ENCODE peak calls at places on chromosomes 3 and 15, in six cellular contexts. D is colonic mucosa, L is PC-3, R is adipocyte, G is MM.1S, U is mesenchymal stem cell. J is an unnamed sample.
A peak's percentile ranks its signal among the peaks of the same experiment; 100 is the strongest.

GRCh38 chr3:195169011-195169410 is 101.9 kb downstream of the XXYLT1 start:
- DNase-seq in D (no peak), L (no peak), R (no peak), G (no peak), U (no peak), J (no peak)

GRCh38 chr3:150925751-150926201 is 20.5 kb upstream of the MINDY4B start:
- DNase-seq in D (peak; percentile 48), L (peak; percentile 61), R (no peak), G (peak; percentile 75), U (peak; percentile 25), J (peak; percentile 75)

GRCh38 chr3:129195731-129196256 is 12.1 kb upstream of the CNBP start:
- DNase-seq in D (no peak), L (peak; percentile 83), R (peak; percentile 93), G (peak; percentile 62), U (peak; percentile 93), J (no peak)

GRCh38 chr3:24160424-24160823 is 215.3 kb downstream of the NR1D2 start:
- DNase-seq in D (no peak), L (no peak), R (peak; percentile 33), G (no peak), U (peak; percentile 43), J (no peak)

GRCh38 chr3:142077859-142078500 is 71.4 kb downstream of the TFDP2 start:
- DNase-seq in D (no peak), L (no peak), R (no peak), G (no peak), U (no peak), J (no peak)

GRCh38 chr3:159196316-159196715 is 394.5 kb downstream of the MFSD1 start:
- DNase-seq in D (no peak), L (no peak), R (no peak), G (no peak), U (no peak), J (no peak)

GRCh38 chr3:78116874-78117273 is 1077.0 kb downstream of the ROBO2 start:
- DNase-seq in D (no peak), L (no peak), R (no peak), G (no peak), U (peak; percentile 81), J (no peak)

GRCh38 chr3:53579636-53580035 is 85.2 kb downstream of the CACNA1D start:
- DNase-seq in D (no peak), L (no peak), R (no peak), G (peak; percentile 14), U (no peak), J (no peak)

GRCh38 chr3:78455737-78456136 is 1312.1 kb downstream of the ROBO1 start:
- DNase-seq in D (no peak), L (no peak), R (no peak), G (no peak), U (no peak), J (no peak)

GRCh38 chr3:13352621-13353131 is 67.4 kb downstream of the NUP210 start:
- DNase-seq in D (no peak), L (peak; percentile 31), R (no peak), G (no peak), U (peak; percentile 21), J (no peak)

GRCh38 chr3:69410301-69410700 is 24.4 kb upstream of the FRMD4B start:
- DNase-seq in D (peak; percentile 84), L (peak; percentile 63), R (peak; percentile 83), G (peak; percentile 72), U (peak; percentile 69), J (no peak)

GRCh38 chr3:70531063-70531657 is 218.7 kb upstream of the MDFIC2 start:
- DNase-seq in D (no peak), L (peak; percentile 26), R (peak; percentile 68), G (no peak), U (peak; percentile 34), J (no peak)

GRCh38 chr3:17755836-17756235 is 13.4 kb upstream of the TBC1D5 start:
- DNase-seq in D (no peak), L (no peak), R (no peak), G (peak; percentile 90), U (no peak), J (no peak)

GRCh38 chr15:85858586-85859375 is 64.1 kb upstream of the KLHL25 start:
- DNase-seq in D (peak; percentile 81), L (peak; percentile 80), R (peak; percentile 73), G (peak; percentile 86), U (peak; percentile 60), J (peak; percentile 82)

GRCh38 chr15:77181305-77182074 is 110.6 kb upstream of the TSPAN3 start:
- DNase-seq in D (no peak), L (no peak), R (no peak), G (peak; percentile 49), U (no peak), J (no peak)

GRCh38 chr15:68271854-68272471 is 5.6 kb upstream of the FEM1B start:
- DNase-seq in D (no peak), L (peak; percentile 96), R (peak; percentile 75), G (no peak), U (peak; percentile 80), J (no peak)

GRCh38 chr3:62605413-62606068 is 232.2 kb upstream of the FEZF2 start:
- DNase-seq in D (no peak), L (no peak), R (no peak), G (no peak), U (no peak), J (no peak)

GRCh38 chr3:126160243-126161210 is 19.9 kb downstream of the ALDH1L1 start:
- DNase-seq in D (no peak), L (no peak), R (no peak), G (no peak), U (no peak), J (no peak)

GRCh38 chr15:77179541-77179998 is 108.7 kb upstream of the TSPAN3 start:
- DNase-seq in D (no peak), L (no peak), R (no peak), G (peak; percentile 77), U (peak; percentile 54), J (no peak)

GRCh38 chr3:53169045-53169831 is 8.2 kb downstream of the PRKCD start:
- DNase-seq in D (no peak), L (no peak), R (no peak), G (no peak), U (peak; percentile 48), J (no peak)

GRCh38 chr3:134425943-134426342 is 51.7 kb upstream of the AMOTL2 start:
- DNase-seq in D (no peak), L (no peak), R (no peak), G (no peak), U (no peak), J (no peak)

GRCh38 chr3:134430174-134430573 is 55.6 kb downstream of the ANAPC13 start:
- DNase-seq in D (no peak), L (no peak), R (no peak), G (peak; percentile 16), U (no peak), J (no peak)

GRCh38 chr3:134428396-134428795 is 54.1 kb upstream of the AMOTL2 start:
- DNase-seq in D (no peak), L (no peak), R (no peak), G (no peak), U (peak; percentile 39), J (no peak)

GRCh38 chr3:134426660-134427181 is 52.5 kb upstream of the AMOTL2 start:
- DNase-seq in D (no peak), L (no peak), R (no peak), G (no peak), U (peak; percentile 95), J (no peak)

DNA sequence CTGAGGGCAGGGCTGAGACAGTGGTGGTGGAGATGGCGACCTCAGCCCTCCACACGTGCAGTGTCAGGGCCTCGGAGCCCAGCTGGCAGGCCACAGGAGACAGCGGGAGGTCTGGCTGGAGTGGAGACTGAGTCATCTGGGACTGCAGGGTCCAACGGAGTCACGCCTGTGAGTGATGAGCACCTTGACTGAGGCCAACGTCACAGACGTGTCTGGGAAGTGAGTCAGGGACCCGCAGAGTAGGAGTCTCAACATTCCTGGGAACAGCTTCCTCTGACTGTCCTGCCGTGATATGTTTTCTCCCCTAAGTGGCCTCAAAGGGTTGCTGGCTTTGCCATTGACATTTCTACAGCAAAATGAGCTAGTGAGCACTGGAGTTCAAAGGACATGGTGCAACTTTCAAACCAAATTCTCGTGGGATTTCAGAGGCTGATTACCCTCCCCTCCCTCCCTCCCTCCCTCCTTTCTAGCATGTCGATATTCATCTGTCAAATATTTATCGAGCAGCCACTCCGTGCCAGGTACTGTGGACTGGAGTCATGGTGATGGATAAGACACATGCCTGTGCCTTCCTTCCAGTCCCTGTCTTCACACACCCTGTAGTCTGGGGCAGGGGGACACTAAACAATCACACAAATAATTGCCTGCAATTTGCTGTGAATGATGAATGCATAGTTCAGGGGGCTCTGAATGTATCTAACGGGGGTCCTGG is 53.3 kb upstream of the AMOTL2 start:
- DNase-seq in D (no peak), L (peak; percentile 95), R (peak; percentile 89), G (no peak), U (peak; percentile 99), J (no peak)
- H3K9ac ChIP-seq in D (no peak overlapping the region), L (peak overlapping the region; percentile 53), R (peak overlapping the region; percentile 51), G (no peak overlapping the region), U (peak overlapping the region; percentile 74), J (no peak overlapping the region)

GRCh38 chr3:43373588-43373935 is 87.2 kb downstream of the SNRK start:
- DNase-seq in D (no peak), L (peak; percentile 35), R (no peak), G (no peak), U (no peak), J (no peak)

GRCh38 chr3:43378066-43378935 is 92.0 kb downstream of the SNRK start:
- DNase-seq in D (peak; percentile 50), L (peak; percentile 71), R (peak; percentile 52), G (peak; percentile 62), U (peak; percentile 43), J (no peak)

GRCh38 chr3:43379343-43379742 is 93.0 kb downstream of the SNRK start:
- DNase-seq in D (no peak), L (no peak), R (peak; percentile 77), G (no peak), U (peak; percentile 60), J (no peak)
- H3K9ac ChIP-seq in D (no peak overlapping the region), L (no peak overlapping the region), R (peak overlapping the region; percentile 17), G (no peak overlapping the region), U (no peak overlapping the region), J (no peak overlapping the region)

GRCh38 chr3:47291158-47291753 is 8.5 kb downstream of the KLHL18 start:
- DNase-seq in D (no peak), L (no peak), R (no peak), G (no peak), U (no peak), J (no peak)
- H3K9ac ChIP-seq in D (no peak overlapping the region), L (no peak overlapping the region), R (no peak overlapping the region), G (no peak overlapping the region), U (no peak overlapping the region), J (no peak overlapping the region)

GRCh38 chr15:83106994-83107840 is at the start of gene TM6SF1:
- DNase-seq in D (no peak), L (no peak), R (peak; percentile 55), G (no peak), U (no peak), J (peak; percentile 78)
- H3K9ac ChIP-seq in D (peak within 1 kb of the TSS; percentile 21), L (no peak within 1 kb of the TSS), R (no peak within 1 kb of the TSS), G (no peak within 1 kb of the TSS), U (no peak within 1 kb of the TSS), J (no peak within 1 kb of the TSS)

GRCh38 chr3:16064660-16065414 is 109.6 kb upstream of the GALNT15 start:
- DNase-seq in D (peak; percentile 53), L (peak; percentile 53), R (peak; percentile 83), G (no peak), U (peak; percentile 89), J (no peak)
- H3K9ac ChIP-seq in D (no peak overlapping the region), L (no peak overlapping the region), R (peak overlapping the region; percentile 68), G (no peak overlapping the region), U (peak overlapping the region; percentile 80), J (no peak overlapping the region)

J was measured in kidney.